ENCODE peak calls at places on chromosome 10, in ten cellular contexts. J is RWPE1, W is Calu3, B is brain microvascular endothelial cell, G is choroid plexus epithelial cell, N is GM13976, R is B cell, T is mesothelial cell of epicardium, E is tibial artery, A is WERI-Rb-1. Y is an unnamed sample.

GRCh38 chr10:84424731-84425165 is 96.4 kb downstream of the CCSER2 start:
- DNase-seq in J (peak), W (peak), B (peak), G (peak), N (no peak), R (no peak), T (no peak), E (peak), A (no peak), Y (no peak)

GRCh38 chr10:21458496-21458895 is 67.0 kb downstream of the SKIDA1 start:
- DNase-seq in J (no peak), W (no peak), B (no peak), G (no peak), N (no peak), R (no peak), T (no peak), E (no peak), A (no peak), Y (no peak)

GRCh38 chr10:89341136-89341535 is 13.3 kb downstream of the IFIT3 start:
- DNase-seq in J (no peak), W (no peak), B (no peak), G (no peak), N (no peak), R (no peak), T (no peak), E (no peak), A (no peak), Y (no peak)

GRCh38 chr10:80786322-80786721 is 248.6 kb downstream of the SH2D4B start:
- DNase-seq in J (no peak), W (no peak), B (no peak), G (no peak), N (no peak), R (no peak), T (no peak), E (no peak), A (no peak), Y (no peak)

GRCh38 chr10:1464866-1465265 is 272.5 kb downstream of the ADARB2 start:
- DNase-seq in J (no peak), W (no peak), B (no peak), G (no peak), N (no peak), R (no peak), T (no peak), E (no peak), A (no peak), Y (no peak)

GRCh38 chr10:7471720-7472367 is 61.0 kb upstream of the SFMBT2 start:
- DNase-seq in J (no peak), W (no peak), B (no peak), G (no peak), N (peak), R (peak), T (no peak), E (no peak), A (no peak), Y (peak)

GRCh38 chr10:11866199-11866925 is 43.2 kb downstream of the PROSER2 start:
- DNase-seq in J (no peak), W (no peak), B (no peak), G (no peak), N (no peak), R (no peak), T (no peak), E (no peak), A (no peak), Y (no peak)

GRCh38 chr10:30821269-30821993 is 191.9 kb upstream of the LYZL2 start:
- DNase-seq in J (no peak), W (no peak), B (peak), G (no peak), N (no peak), R (no peak), T (no peak), E (no peak), A (no peak), Y (no peak)

GRCh38 chr10:92574545-92575377 is 868 bp upstream of the IDE start:
- DNase-seq in J (peak), W (no peak), B (peak), G (peak), N (peak), R (peak), T (no peak), E (no peak), A (no peak), Y (peak)

GRCh38 chr10:84076540-84077195 is 62.6 kb upstream of the GHITM start:
- DNase-seq in J (no peak), W (no peak), B (peak), G (peak), N (no peak), R (no peak), T (no peak), E (no peak), A (peak), Y (no peak)

GRCh38 chr10:68125770-68126169 is 16.5 kb downstream of the MYPN start:
- DNase-seq in J (no peak), W (no peak), B (no peak), G (no peak), N (no peak), R (no peak), T (no peak), E (no peak), A (no peak), Y (no peak)

GRCh38 chr10:75211007-75211735 is 575 bp downstream of the VDAC2 start:
- DNase-seq in J (peak), W (peak), B (peak), G (peak), N (peak), R (peak), T (no peak), E (no peak), A (peak), Y (no peak)

GRCh38 chr10:122558452-122558851 is 2.1 kb upstream of the DMBT1 start:
- DNase-seq in J (no peak), W (no peak), B (no peak), G (no peak), N (no peak), R (no peak), T (no peak), E (no peak), A (no peak), Y (no peak)

GRCh38 chr10:80104066-80104926 is 25.8 kb downstream of the TMEM254 start:
- DNase-seq in J (no peak), W (no peak), B (peak), G (peak), N (peak), R (no peak), T (no peak), E (peak), A (no peak), Y (peak)

GRCh38 chr10:119663866-119664698 is 12.9 kb downstream of the BAG3 start:
- DNase-seq in J (no peak), W (no peak), B (no peak), G (peak), N (no peak), R (no peak), T (no peak), E (no peak), A (peak), Y (no peak)

GRCh38 chr10:91887075-91887899 is 22.0 kb downstream of the FGFBP3 start:
- DNase-seq in J (peak), W (peak), B (peak), G (peak), N (peak), R (peak), T (peak), E (peak), A (no peak), Y (peak)

GRCh38 chr10:7407368-7408002 is 3.3 kb downstream of the SFMBT2 start:
- DNase-seq in J (no peak), W (no peak), B (no peak), G (no peak), N (no peak), R (peak), T (no peak), E (no peak), A (no peak), Y (no peak)

GRCh38 chr10:5291501-5292195 is 73.1 kb upstream of the UCN3 start:
- DNase-seq in J (peak), W (peak), B (peak), G (peak), N (no peak), R (no peak), T (no peak), E (peak), A (no peak), Y (no peak)

GRCh38 chr10:75410135-75410787 is 8.7 kb upstream of the ZNF503 start:
- DNase-seq in J (no peak), W (no peak), B (no peak), G (no peak), N (no peak), R (no peak), T (no peak), E (no peak), A (no peak), Y (no peak)

GRCh38 chr10:97463363-97464132 is 17.6 kb downstream of the ZDHHC16 start:
- DNase-seq in J (peak), W (peak), B (peak), G (peak), N (peak), R (peak), T (peak), E (no peak), A (peak), Y (peak)

GRCh38 chr10:77306666-77307065 is 330.9 kb downstream of the KCNMA1 start:
- DNase-seq in J (no peak), W (no peak), B (no peak), G (no peak), N (no peak), R (no peak), T (no peak), E (no peak), A (no peak), Y (no peak)

GRCh38 chr10:22568928-22569327 is 145.4 kb downstream of the PIP4K2A start:
- DNase-seq in J (no peak), W (no peak), B (no peak), G (no peak), N (no peak), R (no peak), T (no peak), E (no peak), A (no peak), Y (no peak)

GRCh38 chr10:95330966-95331453 is 40.2 kb upstream of the PDLIM1 start:
- DNase-seq in J (no peak), W (no peak), B (no peak), G (peak), N (no peak), R (no peak), T (no peak), E (no peak), A (no peak), Y (no peak)

GRCh38 chr10:110215751-110216150 is 8.3 kb downstream of the MXI1 start:
- DNase-seq in J (no peak), W (no peak), B (no peak), G (no peak), N (no peak), R (no peak), T (no peak), E (no peak), A (no peak), Y (no peak)

GRCh38 chr10:59362991-59363390 is 642 bp upstream of the FAM13C start:
- DNase-seq in J (peak), W (peak), B (peak), G (peak), N (no peak), R (no peak), T (peak), E (peak), A (peak), Y (no peak)

GRCh38 chr10:5800782-5801181 is 12.5 kb downstream of the GDI2 start:
- DNase-seq in J (no peak), W (no peak), B (no peak), G (no peak), N (no peak), R (no peak), T (no peak), E (no peak), A (no peak), Y (no peak)

GRCh38 chr10:49163741-49164140 is 24.4 kb downstream of the TMEM273 start:
- DNase-seq in J (no peak), W (no peak), B (peak), G (peak), N (no peak), R (no peak), T (no peak), E (no peak), A (no peak), Y (no peak)

GRCh38 chr10:98414578-98414931 is 427 bp downstream of the PYROXD2 start:
- DNase-seq in J (no peak), W (no peak), B (no peak), G (no peak), N (peak), R (no peak), T (no peak), E (no peak), A (no peak), Y (no peak)

GRCh38 chr10:96627292-96627691 is 40.5 kb upstream of the TM9SF3 start:
- DNase-seq in J (no peak), W (no peak), B (no peak), G (no peak), N (no peak), R (no peak), T (no peak), E (no peak), A (no peak), Y (no peak)

DNA sequence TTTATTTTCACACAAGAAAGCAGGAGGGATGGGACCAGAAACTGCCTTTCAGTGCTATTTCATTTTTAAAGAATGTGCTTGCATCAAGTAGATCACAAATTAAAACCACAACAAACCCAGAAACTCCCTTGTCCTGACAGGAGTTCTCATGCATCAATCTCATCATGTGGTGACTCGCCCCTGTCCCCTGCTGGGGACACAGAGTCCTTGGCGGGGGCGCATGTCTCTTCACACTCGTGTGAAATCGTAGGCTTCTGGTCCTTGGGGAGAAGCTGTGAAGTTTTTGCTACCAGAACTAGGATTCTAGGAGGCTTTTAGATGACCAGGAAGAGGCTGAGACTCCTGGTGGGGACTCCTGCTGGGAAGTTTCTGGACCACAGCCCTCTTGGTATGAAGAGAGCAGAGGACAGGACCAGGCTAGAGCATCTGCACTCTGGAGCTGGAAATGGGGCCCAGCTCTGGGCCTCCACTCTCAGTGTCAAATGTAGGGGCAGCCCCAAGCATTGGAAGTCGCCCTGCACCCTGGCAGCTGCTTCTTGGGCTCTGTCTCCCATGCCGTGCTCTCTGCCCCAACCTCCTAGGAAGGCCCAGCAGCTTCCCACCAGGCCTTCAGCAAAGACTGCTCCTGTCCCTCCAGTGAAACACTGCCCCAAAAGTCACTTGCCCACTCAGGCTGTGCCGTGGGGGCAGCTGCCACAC is 9.8 kb upstream of the OPN4 start:
- DNase-seq in J (no peak), W (no peak), B (peak), G (peak), N (peak), R (no peak), T (peak), E (no peak), A (peak), Y (peak)
- TF ChIP-seq CTCF in J (no peak), W (no peak), B (peak), G (peak), N (peak), R (no peak), T (no peak), E (peak), A (peak), Y (peak)

GRCh38 chr10:127920319-127921074 is 13.6 kb downstream of the PTPRE start:
- DNase-seq in J (no peak), W (no peak), B (no peak), G (no peak), N (no peak), R (no peak), T (no peak), E (no peak), A (no peak), Y (no peak)

GRCh38 chr10:127921751-127922140 is 14.8 kb downstream of the PTPRE start:
- DNase-seq in J (no peak), W (no peak), B (no peak), G (no peak), N (no peak), R (no peak), T (no peak), E (no peak), A (no peak), Y (no peak)

GRCh38 chr10:127919418-127920191 is 12.7 kb downstream of the PTPRE start:
- DNase-seq in J (peak), W (no peak), B (peak), G (peak), N (no peak), R (no peak), T (no peak), E (no peak), A (peak), Y (no peak)

GRCh38 chr10:127922206-127922605 is 15.3 kb downstream of the PTPRE start:
- DNase-seq in J (no peak), W (no peak), B (no peak), G (no peak), N (no peak), R (no peak), T (no peak), E (no peak), A (no peak), Y (no peak)

GRCh38 chr10:127921075-127921750 is 14.3 kb downstream of the PTPRE start:
- DNase-seq in J (no peak), W (no peak), B (no peak), G (no peak), N (no peak), R (no peak), T (no peak), E (no peak), A (peak), Y (no peak)
- TF ChIP-seq CTCF in J (no peak), W (no peak), B (no peak), G (no peak), N (no peak), R (no peak), T (no peak), E (no peak), A (no peak), Y (no peak)

DNA sequence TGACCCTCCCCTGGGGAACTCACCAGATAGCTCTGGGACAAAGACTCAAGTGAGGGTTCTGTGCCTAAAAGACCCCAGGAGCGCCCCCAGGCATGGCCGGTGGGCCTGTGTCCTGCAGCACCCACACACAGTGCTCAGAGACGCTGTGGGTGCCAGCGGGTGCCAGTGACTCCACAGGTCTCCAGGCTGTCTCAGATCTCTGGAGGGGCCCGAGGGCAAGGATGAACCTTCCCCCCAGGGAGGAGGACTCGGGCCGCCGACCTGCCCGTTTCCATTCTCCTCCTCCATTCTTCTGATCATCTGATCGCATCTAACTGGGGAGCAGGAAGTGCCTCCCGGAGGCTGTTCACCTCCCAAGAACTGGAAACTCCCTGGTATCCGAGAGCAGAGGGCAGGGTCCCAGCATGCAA is 980 bp downstream of the ADAM8 start:
- DNase-seq in J (no peak), W (peak), B (no peak), G (no peak), N (peak), R (peak), T (no peak), E (no peak), A (no peak), Y (peak)
- TF ChIP-seq CTCF in J (no peak), W (no peak), B (no peak), G (no peak), N (peak), R (peak), T (no peak), E (no peak), A (peak), Y (peak)

DNA sequence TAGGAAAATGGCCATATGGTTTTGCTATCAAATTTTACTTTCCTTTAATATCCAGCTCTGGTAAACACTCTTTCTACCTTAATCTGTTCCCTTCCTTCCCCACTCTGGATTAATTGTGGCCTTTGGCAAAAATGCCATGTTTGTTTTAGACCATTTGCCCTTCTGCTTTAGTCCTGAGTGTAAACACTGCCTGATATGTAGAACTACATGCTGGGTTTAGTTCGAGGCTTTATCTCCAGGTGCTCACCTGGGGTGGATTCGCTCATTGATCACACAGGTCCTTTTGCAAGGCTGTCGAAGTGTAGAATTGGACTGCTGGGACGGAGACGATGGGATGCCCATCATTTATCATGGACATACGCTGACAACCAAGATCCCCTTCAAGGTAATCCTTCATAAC is 94.1 kb downstream of the NOC3L start:
- DNase-seq in J (no peak), W (no peak), B (no peak), G (no peak), N (no peak), R (no peak), T (no peak), E (no peak), A (no peak), Y (no peak)
- TF ChIP-seq CTCF in J (no peak), W (no peak), B (no peak), G (no peak), N (no peak), R (no peak), T (no peak), E (no peak), A (no peak), Y (no peak)

GRCh38 chr10:14200645-14201534 is 129.8 kb downstream of the FRMD4A start:
- DNase-seq in J (no peak), W (peak), B (no peak), G (no peak), N (no peak), R (no peak), T (no peak), E (no peak), A (peak), Y (no peak)
- TF ChIP-seq CTCF in J (no peak), W (peak), B (peak), G (peak), N (no peak), R (no peak), T (peak), E (no peak), A (peak), Y (no peak)

GRCh38 chr10:2620827-2621521 is 446.4 kb upstream of the PFKP start:
- DNase-seq in J (no peak), W (no peak), B (no peak), G (no peak), N (no peak), R (no peak), T (no peak), E (no peak), A (no peak), Y (no peak)

GRCh38 chr10:2625094-2625493 is 442.3 kb upstream of the PFKP start:
- DNase-seq in J (no peak), W (no peak), B (no peak), G (no peak), N (no peak), R (no peak), T (no peak), E (no peak), A (no peak), Y (no peak)

GRCh38 chr10:2619927-2620326 is 447.4 kb upstream of the PFKP start:
- DNase-seq in J (no peak), W (no peak), B (no peak), G (no peak), N (no peak), R (no peak), T (no peak), E (no peak), A (no peak), Y (no peak)

GRCh38 chr10:2623675-2624274 is 443.6 kb upstream of the PFKP start:
- DNase-seq in J (no peak), W (no peak), B (no peak), G (no peak), N (peak), R (no peak), T (no peak), E (no peak), A (no peak), Y (no peak)

DNA sequence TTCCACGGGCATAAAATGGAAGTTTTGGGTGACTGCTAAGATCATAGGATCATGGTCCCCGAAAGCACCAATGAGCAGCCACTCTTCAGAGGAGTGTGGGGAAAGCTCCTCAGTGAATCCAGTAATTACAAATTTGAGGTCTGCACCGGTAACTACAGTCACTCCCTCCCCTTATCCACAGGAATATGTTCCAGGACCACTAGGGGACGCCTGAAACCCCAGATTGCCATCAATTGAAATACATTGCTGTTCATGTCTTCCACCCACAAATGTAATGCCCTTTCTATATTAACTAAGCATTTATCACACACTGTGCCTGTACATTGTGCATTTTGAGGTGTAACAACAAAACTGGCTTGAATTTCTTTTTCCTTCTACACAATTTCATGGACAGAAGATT is 447.9 kb upstream of the PFKP start:
- DNase-seq in J (peak), W (peak), B (no peak), G (peak), N (no peak), R (no peak), T (no peak), E (no peak), A (peak), Y (no peak)
- TF ChIP-seq CTCF in J (peak), W (no peak), B (peak), G (no peak), N (no peak), R (no peak), T (no peak), E (no peak), A (peak), Y (no peak)

GRCh38 chr10:43170491-43170890 is 32.2 kb downstream of the CSGALNACT2 start:
- DNase-seq in J (no peak), W (no peak), B (no peak), G (peak), N (no peak), R (no peak), T (no peak), E (no peak), A (no peak), Y (no peak)
- TF ChIP-seq CTCF in J (no peak), W (no peak), B (peak), G (peak), N (no peak), R (no peak), T (no peak), E (no peak), A (no peak), Y (no peak)

Y was measured in GM10248.